ENCODE peak calls at places on chromosomes 6 and 20, in seven cellular contexts. S is Right ventricle myocardium superior; L is NCI-H2029 treated with DMSO at 0.1 percent for 48 hours; B is mesenteric fat pad; F is activated naive CD4-positive, alpha-beta T cell treated with anti-CD3 and anti-CD28 coated beads, Interleukin-2, amount 10 ng/mL, durations not matched to agents 7 days and 5 days; T is stromal cell of bone marrow; G is ELR. H is an unnamed sample.
A peak's percentile ranks its signal among the peaks of the same experiment; 100 is the strongest.

GRCh38 chr6:135922170-135922569 is 70.7 kb downstream of the PDE7B start:
- DNase-seq in G (peak; percentile 93), L (no peak), B (no peak), T (peak; percentile 94), S (no peak), F (no peak), H (no peak)

GRCh38 chr6:12386816-12387215 is 96.7 kb downstream of the EDN1 start:
- DNase-seq in G (peak; percentile 7), L (no peak), T (no peak), S (no peak), F (no peak), B (no peak), H (no peak)

GRCh38 chr6:163828038-163828790 is 413.7 kb downstream of the QKI start:
- DNase-seq in F (no peak), L (no peak), T (no peak), G (no peak), S (peak; percentile 61), B (no peak), H (peak; percentile 71)

GRCh38 chr20:29298759-29299613 is 1958.5 kb upstream of the DEFB115 start:
- DNase-seq in S (no peak), T (no peak), L (no peak), B (no peak), G (no peak), F (no peak), H (no peak)

GRCh38 chr20:10253750-10254149 is 35.1 kb downstream of the SNAP25 start:
- DNase-seq in T (no peak), S (no peak), F (no peak), B (no peak), G (no peak), L (no peak), H (no peak)

GRCh38 chr6:14711056-14711703 is 534.7 kb upstream of the JARID2 start:
- DNase-seq in T (peak; percentile 66), G (peak; percentile 97), S (no peak), L (peak; percentile 32), B (no peak), F (peak; percentile 75), H (no peak)

GRCh38 chr6:43246301-43247114 is 3.2 kb downstream of the TTBK1 start:
- DNase-seq in S (peak; percentile 71), G (peak; percentile 31), F (peak; percentile 57), T (no peak), L (peak; percentile 84), B (no peak), H (peak; percentile 84)

GRCh38 chr6:53168516-53169257 is 20.0 kb upstream of the GCM1 start:
- DNase-seq in L (no peak), G (peak; percentile 78), T (peak; percentile 15), F (no peak), S (no peak), B (no peak), H (no peak)

GRCh38 chr6:44431118-44431725 is 43.7 kb downstream of the CDC5L start:
- DNase-seq in T (peak; percentile 63), F (peak; percentile 61), L (peak; percentile 12), G (peak; percentile 76), B (no peak), S (no peak), H (peak; percentile 44)

GRCh38 chr20:25291432-25292133 is 43.7 kb downstream of the PYGB start:
- DNase-seq in T (no peak), F (no peak), L (no peak), S (peak; percentile 23), G (no peak), B (no peak), H (peak; percentile 43)